ENCODE peak calls at places on chromosomes 5 and 9, in four cellular contexts. L is HepG2, M is MM.1S, N is GM12878. R is an unnamed sample.

GRCh38 chr9:124040186-124040920 is 28.8 kb downstream of the LHX2 start:
- DNase-seq in L (no peak), N (no peak), M (no peak), R (no peak)

GRCh38 chr9:6640268-6641072 is 5.1 kb downstream of the GLDC start:
- DNase-seq in N (no peak), M (peak; percentile 42), L (peak; percentile 16), R (no peak)

GRCh38 chr5:113043491-113043931 is 66.9 kb downstream of the DCP2 start:
- DNase-seq in N (no peak), L (peak; percentile 7), M (peak; percentile 26), R (no peak)

GRCh38 chr9:113580041-113580953 is 116.8 kb downstream of the RGS3 start:
- DNase-seq in M (peak; percentile 26), L (no peak), N (peak; percentile 66), R (peak; percentile 77)

GRCh38 chr9:22170990-22171663 is 162.0 kb upstream of the CDKN2B start:
- DNase-seq in M (no peak), L (no peak), N (peak; percentile 7), R (no peak)

GRCh38 chr5:159091051-159091450 is 8.7 kb downstream of the EBF1 start:
- DNase-seq in N (no peak), L (no peak), M (no peak), R (no peak)

GRCh38 chr5:99771296-99771695 is 763.9 kb upstream of the FAM174A start:
- DNase-seq in M (no peak), N (no peak), L (no peak), R (no peak)

GRCh38 chr9:114972510-114972909 is 42.1 kb upstream of the TNFSF8 start:
- DNase-seq in M (no peak), L (no peak), N (no peak), R (no peak)

GRCh38 chr5:38149815-38150195 is 108.6 kb upstream of the EGFLAM start:
- DNase-seq in M (no peak), N (no peak), L (no peak), R (no peak)

GRCh38 chr5:7976411-7977190 is 107.7 kb downstream of the MTRR start:
- DNase-seq in L (no peak), M (no peak), N (no peak), R (no peak)

GRCh38 chr5:7970816-7971215 is 101.9 kb downstream of the MTRR start:
- DNase-seq in L (no peak), N (peak; percentile 0), M (no peak), R (no peak)
- H3K4me2 ChIP-seq in L (no peak overlapping the region), N (no peak overlapping the region), M (no peak overlapping the region), R (no peak overlapping the region)

GRCh38 chr9:16336833-16337232 is 533.6 kb downstream of the BNC2 start:
- DNase-seq in L (no peak), M (no peak), N (no peak), R (no peak)
- H3K4me2 ChIP-seq in L (no peak overlapping the region), M (no peak overlapping the region), N (no peak overlapping the region), R (no peak overlapping the region)

GRCh38 chr5:124660229-124661093 is 86.0 kb downstream of the ZNF608 start:
- DNase-seq in L (no peak), M (no peak), N (no peak), R (no peak)
- H3K4me2 ChIP-seq in L (peak overlapping the region; percentile 81), M (no peak overlapping the region), N (no peak overlapping the region), R (no peak overlapping the region)

GRCh38 chr9:109107402-109108240 is 12.1 kb downstream of the TMEM245 start:
- DNase-seq in M (no peak), L (peak; percentile 33), N (no peak), R (no peak)
- H3K4me2 ChIP-seq in M (peak overlapping the region; percentile 28), L (no peak overlapping the region), N (peak overlapping the region; percentile 70), R (no peak overlapping the region)

GRCh38 chr5:79261907-79262306 is 26.0 kb downstream of the JMY start:
- DNase-seq in L (no peak), M (peak; percentile 64), N (no peak), R (no peak)

GRCh38 chr5:79257314-79257713 is 21.4 kb downstream of the JMY start:
- DNase-seq in L (no peak), M (no peak), N (no peak), R (no peak)

GRCh38 chr5:79258801-79259200 is 22.9 kb downstream of the JMY start:
- DNase-seq in M (no peak), L (no peak), N (no peak), R (no peak)

GRCh38 chr5:79259383-79259782 is 23.5 kb downstream of the JMY start:
- DNase-seq in M (no peak), L (no peak), N (no peak), R (no peak)

DNA sequence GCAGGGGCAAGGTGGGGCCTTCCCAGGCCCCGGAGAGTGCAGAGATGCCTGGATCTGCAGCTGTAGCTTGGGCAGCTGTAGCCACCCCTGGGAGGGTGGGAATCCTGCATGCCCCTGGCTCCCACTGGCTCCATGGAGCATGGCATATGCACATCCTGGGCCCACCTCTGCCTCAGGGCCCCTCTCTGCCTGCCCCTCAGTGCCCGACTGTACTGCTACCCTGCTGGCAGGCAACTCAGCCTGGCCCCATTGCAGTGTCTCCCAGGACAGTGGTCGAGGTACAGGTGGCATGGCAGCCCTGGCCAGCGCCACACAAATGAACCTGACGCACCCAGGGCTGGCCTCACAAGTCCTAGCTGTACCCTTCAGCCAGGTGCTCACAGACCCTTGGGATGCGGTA is 23.9 kb downstream of the JMY start:
- DNase-seq in N (no peak), L (no peak), M (no peak), R (no peak)
- H3K4me2 ChIP-seq in N (no peak overlapping the region), L (no peak overlapping the region), M (no peak overlapping the region), R (no peak overlapping the region)

DNA sequence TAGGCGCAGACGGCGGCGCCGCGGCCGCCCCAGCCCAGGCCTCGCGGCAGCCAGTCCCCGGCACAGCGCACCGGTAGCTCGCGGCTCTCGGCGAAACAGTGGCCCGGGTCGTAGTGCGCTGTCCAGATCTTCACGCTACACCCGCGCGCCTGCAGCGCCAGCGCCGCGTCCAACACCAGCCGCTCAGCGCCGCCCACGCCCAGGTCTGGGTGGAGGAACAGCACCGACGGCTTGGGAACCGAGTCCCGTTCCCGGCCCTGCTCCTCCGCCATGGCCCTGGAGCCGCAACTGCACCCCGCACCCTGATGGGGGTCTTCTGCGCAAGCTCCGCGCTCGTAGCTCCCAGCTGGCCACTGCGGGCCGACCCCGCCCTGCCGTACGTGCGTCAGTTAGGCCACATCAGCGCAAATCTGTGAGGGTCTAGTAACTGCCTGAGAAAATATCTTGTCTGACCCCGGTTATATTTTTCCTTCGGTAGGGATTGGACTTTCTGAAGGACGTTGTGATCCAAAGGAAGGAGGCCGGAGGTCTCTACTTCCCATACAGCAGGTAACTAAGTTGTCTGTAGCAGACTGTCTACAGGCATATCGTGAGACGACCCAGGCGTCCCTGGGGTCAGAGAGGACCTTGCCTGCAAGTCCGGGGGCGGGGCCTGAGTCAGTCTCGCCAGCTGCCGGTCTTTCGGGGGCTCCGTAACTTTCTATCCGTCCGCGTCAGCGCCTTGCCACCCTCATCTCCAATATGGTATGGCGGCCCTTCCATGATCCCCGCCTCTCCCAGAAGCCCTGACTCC is at the start of the genes ALG2 and SEC61B:
- DNase-seq in N (peak; percentile 94), L (peak; percentile 90), M (peak; percentile 94), R (peak; percentile 91)
- H3K4me2 ChIP-seq in N (peak within 1 kb of the TSS; percentile 86), L (peak within 1 kb of the TSS; percentile 78), M (peak within 1 kb of the TSS; percentile 93), R (peak within 1 kb of the TSS; percentile 78)